ENCODE peak calls at places on chromosomes 5 and 9, in seven cellular contexts. C is heart left ventricle; L is tibial artery; M is sigmoid colon; S is IMR-90; Y is CD4-positive, alpha-beta memory T cell; B is spleen. O is an unnamed sample.

GRCh38 chr5:138011991-138012390 is 20.9 kb downstream of the FAM13B start:
- DNase-seq in C (no peak), B (no peak), Y (no peak), S (no peak), M (no peak), L (no peak), O (no peak)

GRCh38 chr9:126363847-126364671 is 37.4 kb downstream of the MVB12B start:
- DNase-seq in L (no peak), S (peak; percentile 73), M (no peak), C (no peak), Y (no peak), B (no peak), O (no peak)

GRCh38 chr9:20558609-20559016 is 63.7 kb downstream of the MLLT3 start:
- DNase-seq in C (no peak), L (no peak), S (peak; percentile 93), M (no peak), Y (no peak), B (no peak), O (no peak)

GRCh38 chr5:148425808-148426207 is 42.0 kb downstream of the FBXO38 start:
- DNase-seq in B (no peak), M (no peak), C (no peak), L (no peak), S (no peak), Y (no peak), O (no peak)

GRCh38 chr9:136249881-136250559 is 4.4 kb upstream of the QSOX2 start:
- DNase-seq in C (no peak), Y (no peak), L (no peak), B (no peak), M (no peak), S (no peak), O (no peak)

GRCh38 chr5:72569423-72569939 is 62.3 kb upstream of the ZNF366 start:
- DNase-seq in L (no peak), C (no peak), S (no peak), Y (no peak), B (no peak), M (no peak), O (no peak)

GRCh38 chr9:8823131-8823895 is 1023.7 kb upstream of the DMAC1 start:
- DNase-seq in Y (no peak), L (no peak), B (no peak), S (no peak), M (no peak), C (no peak), O (no peak)

GRCh38 chr9:134575817-134576176 is 65.8 kb upstream of the COL5A1 start:
- DNase-seq in L (no peak), B (no peak), S (no peak), C (no peak), Y (no peak), M (peak; percentile 45), O (no peak)

GRCh38 chr5:1824903-1825841 is 24.0 kb downstream of the NDUFS6 start:
- DNase-seq in C (no peak), L (no peak), B (peak; percentile 71), Y (no peak), M (peak; percentile 49), S (no peak), O (no peak)

GRCh38 chr9:89778100-89779085 is 173.6 kb downstream of the GADD45G start:
- DNase-seq in B (peak; percentile 48), C (no peak), Y (no peak), M (no peak), S (no peak), L (no peak), O (no peak)

DNA sequence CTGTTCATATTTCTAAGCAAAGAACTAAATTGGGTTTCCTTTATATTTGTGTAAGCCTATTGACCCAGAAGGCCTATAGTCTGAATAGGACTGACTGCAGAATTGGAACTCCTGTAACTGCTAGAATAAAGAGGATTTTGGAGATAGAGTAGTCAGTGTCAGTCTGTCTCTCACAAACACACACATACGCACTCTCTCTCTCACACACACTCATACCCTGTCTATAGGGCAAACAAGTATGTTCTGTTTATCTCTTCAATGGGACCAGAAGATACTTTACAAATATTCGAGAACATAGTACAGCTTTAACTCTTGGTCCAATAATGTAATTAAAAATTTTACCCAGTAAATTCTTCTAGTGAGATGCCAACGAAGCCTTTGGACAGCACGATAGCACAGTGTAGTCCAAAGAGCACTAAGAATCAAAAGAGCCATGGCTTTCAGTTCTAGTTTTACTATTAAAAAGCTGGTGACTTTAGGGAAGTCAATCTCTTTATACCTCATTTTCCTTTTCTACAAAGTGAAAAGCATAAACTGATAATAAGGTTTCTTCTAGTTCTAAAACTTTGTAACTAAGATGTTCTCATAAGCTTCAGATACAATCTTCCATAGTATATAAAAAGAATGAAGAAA is 19.3 kb downstream of the ABHD17B start:
- DNase-seq in L (no peak), C (no peak), B (no peak), M (no peak), Y (no peak), S (no peak), O (no peak)
- H3K9me3 ChIP-seq in L (no peaks in the 10 kb centered on the region), C (no peaks in the 10 kb centered on the region), B (no peaks in the 10 kb centered on the region), M (no peaks in the 10 kb centered on the region), Y (no peaks in the 10 kb centered on the region), S (no peaks in the 10 kb centered on the region), O (no peaks in the 10 kb centered on the region)

GRCh38 chr5:139677404-139678282 is 29.5 kb downstream of the CXXC5 start:
- DNase-seq in Y (no peak), M (no peak), S (no peak), B (no peak), C (peak; percentile 66), L (no peak), O (no peak)

GRCh38 chr5:139676406-139676805 is 28.3 kb downstream of the CXXC5 start:
- DNase-seq in B (no peak), Y (no peak), L (no peak), C (no peak), S (no peak), M (no peak), O (no peak)

GRCh38 chr5:139675825-139676224 is 27.7 kb downstream of the CXXC5 start:
- DNase-seq in S (no peak), L (no peak), C (no peak), B (no peak), M (no peak), Y (no peak), O (no peak)

GRCh38 chr5:139676951-139677367 is 28.8 kb downstream of the CXXC5 start:
- DNase-seq in B (no peak), M (no peak), Y (no peak), L (no peak), C (no peak), S (no peak), O (no peak)

DNA sequence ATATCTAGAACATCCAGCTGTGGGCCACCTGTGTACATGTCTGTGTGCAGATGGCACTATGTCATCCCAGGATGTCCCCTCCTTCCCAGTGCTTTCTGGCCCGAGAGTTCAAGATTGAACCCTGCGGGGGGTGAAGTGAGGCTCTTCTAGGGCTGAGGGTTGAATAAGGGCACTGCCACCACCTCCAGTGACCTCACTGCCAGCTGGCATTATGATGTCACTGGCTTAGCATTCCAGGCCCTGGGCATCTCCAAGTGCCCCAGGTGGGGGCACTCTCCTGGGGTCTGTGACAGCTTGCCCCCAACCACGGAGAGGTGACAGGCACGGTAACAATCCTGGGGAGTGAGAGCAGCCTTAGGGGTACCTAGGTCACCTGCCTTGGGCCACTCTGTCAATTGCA is 27.1 kb downstream of the CXXC5 start:
- DNase-seq in Y (no peak), M (no peak), B (no peak), S (no peak), C (no peak), L (no peak), O (no peak)
- H3K36me3 ChIP-seq in Y (no peaks in the 10 kb centered on the region), M (no peaks in the 10 kb centered on the region), B (peaks cover 11% of the 10 kb centered on the region), S (peaks cover 4% of the 10 kb centered on the region), C (no peaks in the 10 kb centered on the region), L (no peaks in the 10 kb centered on the region), O (no peaks in the 10 kb centered on the region)

GRCh38 chr5:58887311-58887710 is 304.4 kb downstream of the RAB3C start:
- DNase-seq in C (no peak), B (no peak), S (no peak), L (no peak), M (no peak), Y (no peak), O (no peak)

GRCh38 chr5:58886315-58887207 is 303.7 kb downstream of the RAB3C start:
- DNase-seq in M (peak; percentile 81), B (peak; percentile 83), L (peak; percentile 83), Y (peak; percentile 69), C (peak; percentile 39), S (peak; percentile 57), O (peak; percentile 11)

GRCh38 chr5:58885265-58885664 is 302.4 kb downstream of the RAB3C start:
- DNase-seq in L (no peak), B (no peak), Y (no peak), S (no peak), M (no peak), C (no peak), O (no peak)

GRCh38 chr5:58890265-58890664 is 307.4 kb downstream of the RAB3C start:
- DNase-seq in C (no peak), B (no peak), L (peak; percentile 71), M (no peak), Y (no peak), S (no peak), O (no peak)

GRCh38 chr5:58887721-58888409 is 305.0 kb downstream of the RAB3C start:
- DNase-seq in S (peak; percentile 11), B (no peak), Y (no peak), M (peak; percentile 68), L (peak; percentile 89), C (peak; percentile 51), O (no peak)
- H3K27ac ChIP-seq in S (no peak overlapping the region), B (peak overlapping the region; percentile 69), Y (no peak overlapping the region), M (no peak overlapping the region), L (peak overlapping the region; percentile 56), C (peak overlapping the region; percentile 25), O (no peak overlapping the region)

GRCh38 chr5:141409598-141410306 is 1.9 kb downstream of the PCDHGB6 start:
- DNase-seq in B (no peak), L (no peak), M (peak; percentile 46), C (no peak), S (no peak), Y (no peak), O (no peak)
- H3K9me3 ChIP-seq in B (peaks cover 98% of the 10 kb centered on the region), L (peaks cover 98% of the 10 kb centered on the region), M (peaks cover 37% of the 10 kb centered on the region), C (peaks cover 81% of the 10 kb centered on the region), S (peaks cover 59% of the 10 kb centered on the region), Y (no peaks in the 10 kb centered on the region), O (peaks cover 3% of the 10 kb centered on the region)

GRCh38 chr5:43533646-43534045 is 18.7 kb upstream of the C5orf34 start:
- DNase-seq in L (no peak), C (no peak), S (no peak), Y (no peak), M (no peak), B (no peak), O (no peak)

DNA sequence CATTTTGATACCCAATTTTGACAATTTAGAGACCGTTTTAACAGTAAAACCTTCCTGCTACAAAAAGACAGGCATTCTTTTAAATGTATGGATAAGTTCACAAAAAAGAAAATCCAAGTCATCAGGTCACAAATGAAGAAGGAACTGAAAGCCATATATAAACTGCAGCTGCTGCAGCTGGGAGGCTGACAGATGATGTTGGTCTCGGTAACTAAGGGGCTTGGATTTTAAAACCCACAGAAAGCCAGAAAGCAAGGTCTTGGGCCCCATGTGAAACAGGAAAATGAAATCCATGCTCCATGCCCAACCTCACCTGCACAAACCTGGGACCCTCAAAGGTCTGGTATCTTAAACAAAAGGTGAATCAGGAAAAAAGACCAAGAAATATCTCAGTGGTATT is 15.7 kb upstream of the C5orf34 start:
- DNase-seq in S (no peak), C (no peak), L (no peak), M (no peak), Y (no peak), B (no peak), O (no peak)
- H3K36me3 ChIP-seq in S (peaks cover 43% of the 10 kb centered on the region), C (peaks cover 98% of the 10 kb centered on the region), L (peaks cover 79% of the 10 kb centered on the region), M (peaks cover 44% of the 10 kb centered on the region), Y (peaks cover 51% of the 10 kb centered on the region), B (peaks cover 85% of the 10 kb centered on the region), O (peaks cover 56% of the 10 kb centered on the region)

GRCh38 chr5:125584119-125584518 is 837.7 kb upstream of the ZNF608 start:
- DNase-seq in B (no peak), S (no peak), Y (no peak), C (no peak), L (no peak), M (no peak), O (no peak)
- H3K27ac ChIP-seq in B (no peak overlapping the region), S (no peak overlapping the region), Y (no peak overlapping the region), C (peak overlapping the region; percentile 31), L (no peak overlapping the region), M (peak overlapping the region; percentile 27), O (no peak overlapping the region)